ENCODE peak calls at places on chromosomes 16 and 17, in eight cellular contexts. M is OCI-LY7; H is left lung; L is uterus; W is right atrium auricular region; I is neural progenitor cell; X is effector memory CD4-positive, alpha-beta T cell; O is cardiac muscle cell. V is an unnamed sample.
A peak's percentile ranks its signal among the peaks of the same experiment; 100 is the strongest.

GRCh38 chr17:44197980-44198720 is 1.5 kb downstream of the ATXN7L3 start:
- DNase-seq in M (peak; percentile 65), H (no peak), L (no peak), W (peak; percentile 68), I (peak; percentile 45), X (no peak), O (peak; percentile 31), V (no peak)

GRCh38 chr17:74972107-74972972 is at the start of gene HID1:
- DNase-seq in M (peak; percentile 72), H (peak; percentile 57), L (peak; percentile 54), W (no peak), I (peak; percentile 91), X (peak; percentile 78), O (peak; percentile 82), V (no peak)

GRCh38 chr16:85416267-85417109 is 196.6 kb upstream of the GSE1 start:
- DNase-seq in M (peak; percentile 83), H (peak; percentile 78), L (no peak), W (no peak), I (peak; percentile 63), X (peak; percentile 34), O (peak; percentile 47), V (peak; percentile 79)

GRCh38 chr16:88287219-88287618 is 95.5 kb upstream of the ZNF469 start:
- DNase-seq in M (peak; percentile 24), H (no peak), L (no peak), W (no peak), I (no peak), X (peak; percentile 23), O (no peak), V (no peak)

GRCh38 chr16:22070361-22071351 is 21.7 kb upstream of the VWA3A start:
- DNase-seq in M (no peak), H (no peak), L (peak; percentile 25), W (no peak), I (no peak), X (no peak), O (no peak), V (no peak)

GRCh38 chr16:11333696-11334095 is 11.6 kb upstream of the RMI2 start:
- DNase-seq in M (no peak), H (no peak), L (no peak), W (no peak), I (no peak), X (no peak), O (no peak), V (no peak)

GRCh38 chr17:40345161-40346034 is 19.1 kb downstream of the GJD3 start:
- DNase-seq in M (no peak), H (peak; percentile 83), L (peak; percentile 74), W (peak; percentile 76), I (peak; percentile 90), X (no peak), O (peak; percentile 87), V (peak; percentile 85)

GRCh38 chr16:48537909-48538745 is 71.9 kb downstream of the N4BP1 start:
- DNase-seq in M (no peak), H (peak; percentile 71), L (peak; percentile 66), W (peak; percentile 67), I (no peak), X (no peak), O (no peak), V (peak; percentile 92)

GRCh38 chr16:30369938-30370443 is 303 bp downstream of the TBC1D10B start:
- DNase-seq in M (no peak), H (no peak), L (no peak), W (no peak), I (no peak), X (no peak), O (no peak), V (no peak)
- H3K27ac ChIP-seq in M (peak overlapping the region; percentile 26), H (peak overlapping the region; percentile 62), L (peak overlapping the region; percentile 86), W (peak overlapping the region; percentile 85), I (no peak overlapping the region), X (peak overlapping the region; percentile 65), O (peak overlapping the region; percentile 89), V (peak overlapping the region; percentile 90)

DNA sequence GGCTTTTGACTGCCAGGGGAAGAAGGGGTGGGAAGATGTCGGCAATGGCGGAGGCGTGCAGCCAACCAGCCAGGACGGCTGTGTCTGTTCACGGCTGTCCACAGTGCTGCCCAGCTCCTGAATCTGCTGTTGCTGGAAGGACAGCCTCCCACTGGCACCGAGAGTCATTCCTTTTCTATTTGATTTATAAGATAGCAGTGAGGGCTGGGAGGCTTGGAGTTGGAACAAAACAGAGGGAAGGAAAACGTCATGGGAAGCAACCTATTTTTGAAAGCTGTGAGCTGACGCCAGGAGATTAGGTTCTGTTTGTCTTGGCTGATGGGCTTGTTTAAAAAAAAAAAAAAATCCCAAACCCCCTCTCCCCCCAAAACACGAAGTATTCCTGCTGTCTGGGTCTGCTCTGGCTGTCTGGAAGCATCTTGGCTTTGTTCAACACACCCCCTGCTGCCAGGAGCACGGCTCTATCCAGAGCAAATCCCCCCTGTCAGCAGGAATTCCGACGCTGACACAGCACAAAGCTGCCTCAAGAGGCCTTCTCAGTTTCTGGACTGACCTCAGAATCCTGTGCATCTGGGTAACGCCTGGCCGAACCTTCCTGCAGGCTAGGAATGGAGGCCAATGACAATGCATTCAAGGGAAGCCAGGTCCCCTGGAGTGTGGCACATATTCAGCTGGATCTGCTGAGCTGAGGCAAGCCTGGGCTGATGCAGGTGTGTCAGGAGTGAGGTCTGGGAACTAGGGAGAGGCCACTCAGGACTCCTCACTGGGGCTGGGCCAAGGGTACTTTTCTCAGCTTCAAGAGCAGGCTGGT is 41.0 kb upstream of the SREBF1 start:
- DNase-seq in M (no peak), H (peak; percentile 79), L (peak; percentile 82), W (peak; percentile 86), I (peak; percentile 92), X (no peak), O (peak; percentile 88), V (peak; percentile 96)
- H3K27ac ChIP-seq in M (no peak overlapping the region), H (peak overlapping the region; percentile 74), L (peak overlapping the region; percentile 89), W (peak overlapping the region; percentile 88), I (no peak overlapping the region), X (no peak overlapping the region), O (peak overlapping the region; percentile 54), V (peak overlapping the region; percentile 90)

DNA sequence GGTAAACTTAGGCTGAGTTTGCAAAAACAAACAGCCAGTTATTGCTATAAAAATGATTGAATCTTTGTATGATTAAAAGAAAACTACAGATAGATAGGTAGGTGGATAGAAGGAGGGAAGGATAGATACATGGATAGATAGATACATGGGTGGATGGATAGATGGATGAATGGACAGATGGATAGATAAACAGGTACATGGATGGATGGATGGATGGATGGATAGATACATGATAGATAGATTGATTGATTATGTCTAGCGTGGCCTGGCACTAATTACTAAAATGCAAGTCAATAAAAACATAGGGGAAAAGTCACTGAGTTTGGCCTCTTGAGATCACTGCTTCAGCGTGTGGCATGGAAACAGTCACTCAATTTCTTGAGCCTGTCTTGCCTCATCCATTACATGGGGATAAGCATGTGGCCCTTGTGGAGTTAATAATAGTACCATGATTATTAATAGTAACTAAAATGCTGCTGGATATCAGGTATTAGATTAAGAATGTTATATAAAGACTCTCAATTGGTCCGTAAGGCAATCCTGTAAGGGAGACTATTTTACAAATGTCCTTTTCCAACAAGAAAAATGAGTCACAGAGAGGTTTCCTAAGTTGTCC is 184.9 kb downstream of the HS3ST3A1 start:
- DNase-seq in M (no peak), H (no peak), L (no peak), W (no peak), I (no peak), X (no peak), O (no peak), V (no peak)
- H3K27ac ChIP-seq in M (no peak overlapping the region), H (no peak overlapping the region), L (no peak overlapping the region), W (no peak overlapping the region), I (no peak overlapping the region), X (no peak overlapping the region), O (peak overlapping the region; percentile 46), V (no peak overlapping the region)

DNA sequence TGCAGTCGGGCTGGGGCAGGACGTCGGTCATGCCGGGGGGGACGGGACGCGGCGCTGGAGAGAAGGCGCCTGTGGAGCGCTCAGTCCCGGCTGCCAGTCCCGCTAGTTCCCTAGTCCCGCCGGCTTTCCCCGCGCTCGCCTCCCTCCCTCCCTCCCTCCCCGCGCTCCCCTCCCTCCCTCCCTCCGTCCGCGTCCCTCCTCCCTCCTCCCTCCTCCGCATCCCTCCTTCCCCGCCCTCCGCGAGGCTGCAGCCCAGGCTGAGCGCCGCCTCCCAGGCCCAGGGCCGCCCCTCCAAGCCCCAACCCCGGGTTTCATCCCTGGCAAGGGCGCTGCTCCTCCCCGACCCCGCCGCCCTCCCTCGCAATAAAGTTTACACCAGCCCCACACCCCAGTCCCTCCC is 34.8 kb downstream of the TIMM22 start:
- DNase-seq in M (no peak), H (peak; percentile 60), L (peak; percentile 78), W (no peak), I (peak; percentile 83), X (no peak), O (peak; percentile 58), V (peak; percentile 87)
- H3K27ac ChIP-seq in M (no peak overlapping the region), H (no peak overlapping the region), L (peak overlapping the region; percentile 68), W (peak overlapping the region; percentile 83), I (no peak overlapping the region), X (no peak overlapping the region), O (no peak overlapping the region), V (peak overlapping the region; percentile 84)

GRCh38 chr16:57270221-57271062 is 14.0 kb downstream of the PLLP start:
- DNase-seq in M (no peak), H (no peak), L (no peak), W (no peak), I (peak; percentile 74), X (no peak), O (no peak), V (peak; percentile 58)
- H3K27ac ChIP-seq in M (no peak overlapping the region), H (no peak overlapping the region), L (no peak overlapping the region), W (peak overlapping the region; percentile 68), I (no peak overlapping the region), X (no peak overlapping the region), O (peak overlapping the region; percentile 67), V (no peak overlapping the region)

GRCh38 chr16:64969221-64969620 is 152.6 kb downstream of the CDH11 start:
- DNase-seq in M (no peak), H (no peak), L (no peak), W (no peak), I (no peak), X (no peak), O (no peak), V (no peak)
- H3K27ac ChIP-seq in M (no peak overlapping the region), H (no peak overlapping the region), L (no peak overlapping the region), W (no peak overlapping the region), I (no peak overlapping the region), X (no peak overlapping the region), O (no peak overlapping the region), V (no peak overlapping the region)

DNA sequence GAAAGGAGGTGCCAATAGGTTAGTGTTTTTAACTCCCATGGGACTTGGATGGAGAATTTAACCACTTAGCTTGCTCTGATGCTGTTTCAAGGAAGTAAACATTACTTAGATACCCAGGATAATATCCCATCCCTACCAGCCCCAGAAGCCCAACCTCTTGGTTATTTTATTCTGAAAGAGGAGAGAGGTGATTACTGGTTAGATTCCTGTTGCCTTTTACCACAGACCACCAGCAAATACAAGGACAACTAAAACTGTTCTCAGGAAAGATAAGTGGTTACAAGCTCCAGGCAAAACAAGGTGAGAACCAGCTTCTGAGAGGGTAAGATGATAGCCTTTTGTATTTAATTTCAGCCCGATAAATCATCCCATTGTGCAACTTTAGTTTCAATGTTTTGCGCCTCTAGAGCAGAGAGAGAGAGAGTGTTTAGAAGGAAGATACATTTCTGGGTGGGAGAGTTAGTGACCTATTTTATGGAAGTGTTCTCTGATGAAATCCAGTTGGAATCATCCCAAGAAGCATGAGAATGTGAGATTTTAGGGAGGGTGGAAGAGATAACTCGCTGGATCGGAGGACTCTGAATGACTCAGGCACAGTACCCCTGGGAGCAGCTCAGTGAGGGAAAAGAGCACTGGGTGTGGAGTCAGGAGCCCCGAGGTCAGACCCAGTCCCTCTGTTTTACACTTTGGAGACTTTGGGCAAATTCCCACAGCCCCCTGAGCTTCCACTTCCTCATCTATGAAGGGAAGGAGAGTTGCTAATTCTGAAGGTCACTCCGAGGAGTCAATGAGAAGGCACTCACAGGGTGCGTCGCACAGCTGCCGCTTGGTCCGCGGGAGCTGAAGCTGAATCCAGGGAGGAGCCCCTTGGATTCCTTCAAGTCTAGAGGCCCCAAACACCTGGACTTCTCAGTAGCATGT is 12.1 kb downstream of the GLP2R start:
- DNase-seq in M (no peak), H (no peak), L (peak; percentile 70), W (peak; percentile 80), I (no peak), X (no peak), O (no peak), V (peak; percentile 87)
- H3K27ac ChIP-seq in M (no peak overlapping the region), H (no peak overlapping the region), L (peak overlapping the region; percentile 78), W (peak overlapping the region; percentile 63), I (no peak overlapping the region), X (no peak overlapping the region), O (no peak overlapping the region), V (peak overlapping the region; percentile 65)